ENCODE peak calls at places on chromosomes 2 and 18, in four cellular contexts. T is NB4, C is lower leg skin, Y is left ventricle myocardium inferior. D is an unnamed sample.

GRCh38 chr18:74331404-74331803 is 15.8 kb downstream of the C18orf63 start:
- DNase-seq in T (peak), C (no peak), Y (no peak), D (no peak)

GRCh38 chr2:1884933-1885580 is 140.7 kb upstream of the PXDN start:
- DNase-seq in T (no peak), C (peak), Y (no peak), D (no peak)

GRCh38 chr2:102235042-102235473 is 48.2 kb downstream of the IL1RL2 start:
- DNase-seq in T (peak), C (no peak), Y (no peak), D (no peak)

GRCh38 chr18:24741961-24742738 is 281.7 kb downstream of the HRH4 start:
- DNase-seq in T (no peak), C (no peak), Y (no peak), D (no peak)

GRCh38 chr2:191263050-191263449 is 17.8 kb downstream of the MYO1B start:
- DNase-seq in T (no peak), C (no peak), Y (no peak), D (no peak)

GRCh38 chr2:32812316-32812715 is 134.4 kb upstream of the LTBP1 start:
- DNase-seq in T (no peak), C (no peak), Y (no peak), D (no peak)

GRCh38 chr18:59821983-59822382 is 77.8 kb upstream of the PMAIP1 start:
- DNase-seq in T (no peak), C (no peak), Y (no peak), D (no peak)

GRCh38 chr2:9552491-9553178 is 3.0 kb downstream of the ADAM17 start:
- DNase-seq in T (peak), C (no peak), Y (no peak), D (no peak)

GRCh38 chr18:57843403-57843802 is 40.3 kb upstream of the ATP8B1 start:
- DNase-seq in T (no peak), C (no peak), Y (no peak), D (no peak)

GRCh38 chr2:184597571-184597980 is 753 bp upstream of the ZNF804A start:
- DNase-seq in T (peak), C (no peak), Y (peak), D (no peak)

GRCh38 chr18:69953191-69953590 is 5.5 kb upstream of the CD226 start:
- DNase-seq in T (no peak), C (no peak), Y (no peak), D (no peak)

DNA sequence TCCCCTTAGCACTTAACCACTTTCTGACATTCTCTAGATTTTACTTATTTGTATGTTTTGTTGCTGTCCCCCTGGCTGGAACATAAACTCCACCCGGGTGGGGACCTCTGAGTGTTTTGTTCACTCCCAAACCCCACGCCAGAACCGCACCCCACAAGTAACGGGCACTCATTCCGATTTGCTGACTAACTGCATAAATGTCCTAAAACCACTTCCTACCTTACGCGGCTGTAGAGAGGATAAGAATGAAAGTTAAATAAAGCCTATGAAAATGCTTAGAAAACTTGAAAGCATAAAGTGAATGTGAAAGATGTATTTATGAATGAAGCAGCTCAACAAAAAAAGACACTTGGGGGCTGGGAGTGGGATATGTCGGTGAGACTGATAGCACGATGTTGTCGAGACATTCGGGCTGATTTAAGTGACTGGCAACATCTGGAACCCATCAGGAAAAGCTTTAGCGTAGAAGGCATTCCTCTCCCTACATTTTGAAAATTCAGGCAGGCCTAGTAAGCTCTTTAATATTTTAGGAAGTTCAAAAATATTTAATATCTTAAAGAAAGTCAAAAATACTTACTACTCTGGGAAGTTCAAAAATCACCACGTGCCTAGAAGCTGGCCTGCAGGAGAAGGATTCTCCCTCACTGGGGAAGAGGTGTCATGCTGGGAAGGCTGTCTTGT is 206.7 kb downstream of the SH3RF3 start:
- DNase-seq in T (peak), C (no peak), Y (no peak), D (no peak)
- H3K4me3 ChIP-seq in T (peak), C (no peak), Y (no peak), D (no peak)

DNA sequence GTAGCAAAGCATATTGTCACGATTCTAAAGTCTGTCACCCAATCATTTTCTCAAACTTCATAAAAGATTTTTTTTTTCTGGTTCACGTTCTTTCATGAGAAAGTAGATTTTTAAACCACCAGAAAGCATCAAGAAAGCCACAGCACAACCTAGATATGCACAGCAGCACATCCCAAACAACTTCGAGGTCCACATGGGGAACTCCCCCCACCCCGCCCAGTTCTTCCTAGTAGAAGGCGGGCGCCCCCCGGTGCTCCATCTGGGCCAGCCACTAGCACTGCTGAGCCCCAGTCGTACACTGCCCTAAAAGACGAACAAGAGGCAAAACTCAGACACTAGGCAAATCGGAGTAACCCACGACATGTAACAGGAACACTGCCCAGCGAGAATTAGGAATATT is 15.5 kb downstream of the HDLBP start:
- DNase-seq in T (no peak), C (peak), Y (no peak), D (no peak)
- TF ChIP-seq CTCF in T (no peak), C (no peak), Y (no peak), D (no peak)

GRCh38 chr2:176132397-176133086 is 3.0 kb downstream of the HOXD8 start:
- DNase-seq in T (no peak), C (peak), Y (no peak), D (no peak)

GRCh38 chr2:176130917-176131616 is 1.6 kb downstream of the HOXD8 start:
- DNase-seq in T (no peak), C (no peak), Y (no peak), D (no peak)

GRCh38 chr2:176133366-176133765 is 3.9 kb downstream of the HOXD8 start:
- DNase-seq in T (no peak), C (no peak), Y (no peak), D (no peak)

GRCh38 chr2:176130153-176130916 is 830 bp downstream of the HOXD8 start:
- DNase-seq in T (no peak), C (peak), Y (no peak), D (no peak)

GRCh38 chr2:176131617-176132396 is 2.3 kb downstream of the HOXD8 start:
- DNase-seq in T (no peak), C (no peak), Y (no peak), D (no peak)
- H3K4me3 ChIP-seq in T (no peak), C (no peak), Y (peak), D (peak)

GRCh38 chr2:223674998-223675609 is 72.9 kb upstream of the SCG2 start:
- DNase-seq in T (peak), C (no peak), Y (no peak), D (no peak)
- TF ChIP-seq CTCF in T (peak), C (no peak), Y (peak), D (peak)